ENCODE peak calls at places on chromosome 7, in seven cellular contexts. R is SK-N-SH, Q is fibroblast of lung, E is T-helper 17 cell, M is cardiac muscle cell, S is tibial artery, I is AG04450. F is an unnamed sample. For H3K9me3, the result is how much of the 10 kb centered on the place peaks cover.

GRCh38 chr7:124155400-124156022 is 122.6 kb upstream of the TMEM229A start:
- DNase-seq in R (peak), Q (peak), E (no peak), M (peak), S (no peak), I (peak), F (no peak)

GRCh38 chr7:14199336-14199735 is 209.9 kb upstream of the ETV1 start:
- DNase-seq in R (no peak), Q (no peak), E (no peak), M (no peak), S (no peak), I (no peak), F (no peak)

GRCh38 chr7:25840209-25840792 is 311.7 kb upstream of the NFE2L3 start:
- DNase-seq in R (no peak), Q (no peak), E (no peak), M (peak), S (no peak), I (no peak), F (no peak)

GRCh38 chr7:2321020-2321419 is 6.8 kb upstream of the SNX8 start:
- DNase-seq in R (no peak), Q (peak), E (no peak), M (peak), S (no peak), I (no peak), F (no peak)

GRCh38 chr7:1270181-1270580 is 37.5 kb downstream of the UNCX start:
- DNase-seq in R (no peak), Q (no peak), E (no peak), M (no peak), S (no peak), I (no peak), F (no peak)

GRCh38 chr7:68823996-68824780 is 774.1 kb upstream of the AUTS2 start:
- DNase-seq in R (no peak), Q (no peak), E (no peak), M (peak), S (no peak), I (no peak), F (no peak)

GRCh38 chr7:43575506-43575905 is 7.4 kb upstream of the STK17A start:
- DNase-seq in R (no peak), Q (no peak), E (no peak), M (no peak), S (no peak), I (no peak), F (no peak)

GRCh38 chr7:75536491-75536890 is 44.4 kb downstream of the SPDYE5 start:
- DNase-seq in R (no peak), Q (no peak), E (no peak), M (no peak), S (no peak), I (no peak), F (no peak)

GRCh38 chr7:152966189-152966588 is 206.6 kb downstream of the ACTR3B start:
- DNase-seq in R (no peak), Q (no peak), E (no peak), M (no peak), S (no peak), I (no peak), F (no peak)

GRCh38 chr7:152968003-152968402 is 208.5 kb downstream of the ACTR3B start:
- DNase-seq in R (no peak), Q (peak), E (no peak), M (no peak), S (no peak), I (no peak), F (no peak)

GRCh38 chr7:152969839-152970238 is 210.3 kb downstream of the ACTR3B start:
- DNase-seq in R (no peak), Q (no peak), E (no peak), M (no peak), S (no peak), I (no peak), F (no peak)

GRCh38 chr7:152970481-152970880 is 210.9 kb downstream of the ACTR3B start:
- DNase-seq in R (no peak), Q (no peak), E (no peak), M (no peak), S (no peak), I (no peak), F (no peak)

GRCh38 chr7:152969335-152969734 is 209.8 kb downstream of the ACTR3B start:
- DNase-seq in R (no peak), Q (no peak), E (no peak), M (no peak), S (no peak), I (no peak), F (no peak)
- H3K9me3 ChIP-seq in R (under half), Q (under half), E (under half), M (under half), S (under half), I (under half), F (under half)

GRCh38 chr7:104838537-104839299 is 175.3 kb upstream of the KMT2E start:
- DNase-seq in R (no peak), Q (no peak), E (no peak), M (no peak), S (no peak), I (no peak), F (no peak)
- H3K9me3 ChIP-seq in R (under half), Q (under half), E (under half), M (under half), S (under half), I (under half), F (under half)

GRCh38 chr7:32513205-32513604 is 17.9 kb downstream of the AVL9 start:
- DNase-seq in R (no peak), Q (no peak), E (no peak), M (no peak), S (no peak), I (no peak), F (no peak)

GRCh38 chr7:32519763-32520162 is 24.5 kb downstream of the AVL9 start:
- DNase-seq in R (no peak), Q (no peak), E (no peak), M (no peak), S (no peak), I (no peak), F (no peak)

GRCh38 chr7:32518534-32519140 is 23.3 kb downstream of the AVL9 start:
- DNase-seq in R (no peak), Q (peak), E (no peak), M (peak), S (no peak), I (no peak), F (no peak)

GRCh38 chr7:32516551-32517082 is 21.3 kb downstream of the AVL9 start:
- DNase-seq in R (no peak), Q (no peak), E (no peak), M (peak), S (no peak), I (no peak), F (no peak)

DNA sequence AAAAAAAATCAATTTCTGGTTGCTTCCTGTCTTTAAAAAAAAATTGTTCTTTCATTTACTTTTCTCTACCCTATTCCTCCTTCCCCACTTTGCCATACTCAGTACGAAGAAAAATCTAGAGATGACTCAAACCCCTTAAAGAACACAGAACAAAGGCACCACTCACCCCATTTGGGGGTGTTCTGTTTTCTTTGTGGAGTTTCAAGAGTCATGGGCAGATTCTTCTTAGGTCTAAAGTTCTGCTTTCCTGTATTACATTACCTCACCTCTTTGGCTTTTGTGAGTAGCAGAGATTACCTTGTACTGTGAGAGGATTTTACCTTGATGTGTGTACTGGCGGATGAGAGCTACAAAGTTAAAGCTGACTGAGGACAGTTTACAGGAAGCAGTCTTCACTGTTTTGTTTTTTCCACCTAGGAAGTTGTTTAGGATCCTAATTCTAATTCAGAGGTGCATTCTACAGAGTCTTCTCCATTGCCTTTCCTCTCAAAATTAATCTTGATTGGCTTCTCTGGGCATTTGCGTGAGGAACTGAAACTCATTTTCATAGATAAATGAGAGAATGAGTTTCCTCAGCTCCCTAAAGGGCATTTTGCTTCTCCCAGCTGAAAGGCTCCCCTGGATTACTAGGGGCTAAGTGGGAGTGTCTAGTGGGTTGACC is 20.7 kb downstream of the AVL9 start:
- DNase-seq in R (no peak), Q (no peak), E (no peak), M (no peak), S (no peak), I (no peak), F (peak)
- H3K9me3 ChIP-seq in R (under half), Q (under half), E (under half), M (under half), S (under half), I (under half), F (under half)

GRCh38 chr7:42445691-42446090 is 208.7 kb upstream of the GLI3 start:
- DNase-seq in R (no peak), Q (peak), E (no peak), M (peak), S (no peak), I (no peak), F (no peak)
- H3K9me3 ChIP-seq in R (under half), Q (under half), E (under half), M (under half), S (under half), I (under half), F (under half)

DNA sequence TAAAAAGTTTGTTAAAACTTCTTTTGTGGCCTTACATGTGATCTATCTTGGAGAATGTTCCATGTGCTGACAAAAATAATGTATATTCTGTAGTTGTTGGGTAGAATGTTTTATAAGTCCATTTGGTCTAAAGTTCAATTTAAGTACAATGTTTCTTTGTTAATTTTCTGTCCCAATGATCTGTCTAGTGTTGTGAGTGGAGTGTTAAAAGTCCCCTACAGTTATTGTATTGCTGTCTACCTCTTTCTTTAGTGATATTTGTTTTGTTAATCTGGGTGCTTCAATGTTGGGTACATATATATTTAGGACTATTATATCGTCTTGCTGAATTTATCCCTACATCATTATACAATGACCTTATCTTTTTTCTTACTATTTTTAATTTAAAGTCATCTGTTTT is 6.9 kb downstream of the TMEM140 start:
- DNase-seq in R (no peak), Q (no peak), E (no peak), M (no peak), S (no peak), I (no peak), F (no peak)
- H3K9me3 ChIP-seq in R (under half), Q (under half), E (under half), M (under half), S (under half), I (under half), F (under half)

DNA sequence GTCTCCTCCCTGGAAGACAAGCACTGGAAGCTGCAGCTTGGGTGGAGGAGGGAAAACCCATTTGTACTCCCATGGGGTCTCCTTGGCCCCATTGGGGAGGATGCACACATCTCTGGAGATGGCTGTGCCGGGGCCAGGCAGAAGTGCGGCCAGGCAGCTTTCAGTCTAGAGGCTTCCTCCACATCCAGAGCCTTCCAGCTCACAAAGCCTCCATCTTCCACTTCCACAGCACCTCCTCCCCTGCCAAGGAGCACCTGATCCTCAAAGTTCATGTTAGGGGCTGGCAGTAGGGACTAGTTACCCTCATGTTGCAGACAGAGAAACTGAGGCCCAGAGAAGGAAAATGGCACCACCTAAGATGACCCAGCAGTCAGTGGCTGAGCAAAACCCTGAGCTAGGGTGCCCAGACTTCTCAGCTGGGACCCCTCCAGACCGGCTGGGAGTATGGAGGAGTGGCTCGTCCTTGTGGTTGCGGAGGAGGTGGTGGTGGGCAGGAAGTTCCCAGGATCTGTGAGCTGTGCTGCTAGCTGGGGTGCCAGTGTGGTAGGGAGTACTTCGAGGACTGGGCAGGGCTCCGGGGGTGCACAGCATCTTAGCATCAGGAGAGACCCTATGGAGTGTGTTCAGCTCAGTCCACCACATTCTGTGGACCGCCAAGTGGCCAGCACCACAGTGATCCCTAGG is 44.2 kb downstream of the ADCYAP1R1 start:
- DNase-seq in R (no peak), Q (no peak), E (no peak), M (no peak), S (peak), I (no peak), F (no peak)
- H3K9me3 ChIP-seq in R (under half), Q (under half), E (under half), M (under half), S (under half), I (under half), F (under half)

GRCh38 chr7:64873517-64873916 is 29.6 kb upstream of the ZNF273 start:
- DNase-seq in R (peak), Q (no peak), E (no peak), M (no peak), S (no peak), I (no peak), F (no peak)

GRCh38 chr7:64874114-64874513 is 29.0 kb upstream of the ZNF273 start:
- DNase-seq in R (peak), Q (no peak), E (no peak), M (no peak), S (no peak), I (no peak), F (no peak)

GRCh38 chr7:64875658-64876406 is 27.2 kb upstream of the ZNF273 start:
- DNase-seq in R (peak), Q (no peak), E (no peak), M (no peak), S (no peak), I (no peak), F (no peak)

GRCh38 chr7:64875258-64875657 is 27.8 kb upstream of the ZNF273 start:
- DNase-seq in R (no peak), Q (no peak), E (no peak), M (no peak), S (peak), I (no peak), F (no peak)

DNA sequence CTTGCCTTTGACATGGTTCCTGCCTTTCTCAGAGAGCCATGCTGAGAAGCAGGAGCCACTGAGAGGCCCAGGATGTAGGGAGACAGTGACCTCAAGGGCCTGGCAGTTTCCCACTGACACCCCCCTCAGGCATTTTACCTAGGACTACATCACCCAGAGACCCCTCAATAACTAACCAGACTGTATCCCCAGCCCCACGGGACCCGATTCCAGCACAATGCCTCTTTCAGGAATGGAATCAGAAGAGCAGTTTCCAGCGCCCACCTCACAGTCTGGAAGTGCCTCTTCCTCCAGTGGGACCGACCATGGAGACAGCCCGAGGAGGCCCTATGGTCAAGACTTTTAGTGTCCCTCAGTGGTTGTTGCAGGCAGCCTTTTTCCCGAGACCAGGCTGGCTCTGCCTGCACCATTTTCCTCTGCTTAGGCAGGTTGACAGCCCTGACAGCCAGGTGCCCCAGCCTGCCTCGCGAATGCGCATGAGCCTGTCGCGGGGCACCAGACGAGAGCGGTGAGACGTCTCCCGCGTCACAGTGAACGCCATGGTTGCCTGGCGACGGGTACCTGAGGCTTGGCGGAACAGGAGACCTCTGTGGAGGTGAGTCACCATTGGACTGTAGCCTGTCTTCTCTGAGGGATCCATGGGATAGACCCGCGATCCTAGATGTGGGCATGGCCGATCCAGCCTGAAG is 28.4 kb upstream of the ZNF273 start:
- DNase-seq in R (peak), Q (no peak), E (no peak), M (no peak), S (peak), I (no peak), F (no peak)
- H3K9me3 ChIP-seq in R (under half), Q (under half), E (under half), M (under half), S (under half), I (half or more), F (under half)

GRCh38 chr7:53062796-53063195 is 27.4 kb downstream of the POM121L12 start:
- DNase-seq in R (no peak), Q (no peak), E (no peak), M (no peak), S (no peak), I (no peak), F (no peak)

GRCh38 chr7:53059591-53059990 is 24.2 kb downstream of the POM121L12 start:
- DNase-seq in R (no peak), Q (no peak), E (no peak), M (no peak), S (no peak), I (no peak), F (no peak)

GRCh38 chr7:53060066-53060465 is 24.6 kb downstream of the POM121L12 start:
- DNase-seq in R (no peak), Q (no peak), E (no peak), M (no peak), S (no peak), I (no peak), F (no peak)
- H3K9me3 ChIP-seq in R (under half), Q (under half), E (under half), M (under half), S (under half), I (under half), F (under half)